ENCODE peak calls at places on chromosome 14, in five cellular contexts. H is GM12865, B is ovary, X is GM12864, U is AG09319. F is an unnamed sample.

GRCh38 chr14:100065942-100066574 is 836 bp downstream of the EVL start:
- DNase-seq in H (peak), B (no peak), X (peak), U (no peak), F (no peak)

GRCh38 chr14:29310757-29311156 is 544.2 kb downstream of the FOXG1 start:
- DNase-seq in H (no peak), B (no peak), X (no peak), U (no peak), F (no peak)

GRCh38 chr14:34322940-34323418 is 139.1 kb downstream of the SPTSSA start:
- DNase-seq in H (peak), B (no peak), X (peak), U (peak), F (peak)

GRCh38 chr14:68210729-68211299 is 391.2 kb downstream of the RAD51B start:
- DNase-seq in H (peak), B (no peak), X (peak), U (peak), F (no peak)

GRCh38 chr14:24436355-24437019 is 6.1 kb downstream of the SDR39U1 start:
- DNase-seq in H (peak), B (peak), X (peak), U (no peak), F (no peak)

GRCh38 chr14:92780444-92780843 is 13.7 kb upstream of the GOLGA5 start:
- DNase-seq in H (no peak), B (no peak), X (no peak), U (peak), F (no peak)

GRCh38 chr14:24903337-24903736 is 146.6 kb downstream of the STXBP6 start:
- DNase-seq in H (no peak), B (no peak), X (no peak), U (no peak), F (no peak)

GRCh38 chr14:33040548-33041140 is 102.0 kb downstream of the NPAS3 start:
- DNase-seq in H (peak), B (no peak), X (peak), U (no peak), F (no peak)

GRCh38 chr14:104145826-104146642 is 7.6 kb downstream of the KIF26A start:
- DNase-seq in H (no peak), B (no peak), X (no peak), U (no peak), F (no peak)

GRCh38 chr14:30585204-30585603 is 26.2 kb downstream of the G2E3 start:
- DNase-seq in H (no peak), B (no peak), X (no peak), U (no peak), F (no peak)

GRCh38 chr14:100362311-100362927 is 39.3 kb downstream of the SLC25A47 start:
- DNase-seq in H (no peak), B (no peak), X (no peak), U (no peak), F (no peak)

GRCh38 chr14:77133718-77134338 is 7.8 kb downstream of the ZDHHC22 start:
- DNase-seq in H (peak), B (peak), X (no peak), U (no peak), F (peak)

GRCh38 chr14:76236172-76237130 is 84.7 kb downstream of the GPATCH2L start:
- DNase-seq in H (peak), B (no peak), X (peak), U (no peak), F (no peak)

GRCh38 chr14:60232185-60232584 is 16.8 kb upstream of the PPM1A start:
- DNase-seq in H (no peak), B (no peak), X (no peak), U (no peak), F (no peak)

GRCh38 chr14:68653754-68654153 is 139.1 kb downstream of the ZFP36L1 start:
- DNase-seq in H (no peak), B (peak), X (no peak), U (no peak), F (peak)

GRCh38 chr14:24881496-24881895 is 168.5 kb downstream of the STXBP6 start:
- DNase-seq in H (no peak), B (no peak), X (no peak), U (no peak), F (no peak)

GRCh38 chr14:71472281-71472960 is 459.8 kb upstream of the RGS6 start:
- DNase-seq in H (peak), B (no peak), X (no peak), U (peak), F (no peak)

GRCh38 chr14:34355584-34356266 is 106.3 kb downstream of the SPTSSA start:
- DNase-seq in H (no peak), B (no peak), X (no peak), U (peak), F (no peak)

GRCh38 chr14:70907996-70908917 is 998 bp downstream of the PCNX1 start:
- DNase-seq in H (peak), B (peak), X (no peak), U (no peak), F (peak)

GRCh38 chr14:104223810-104224515 is 85.6 kb downstream of the KIF26A start:
- DNase-seq in H (no peak), B (no peak), X (no peak), U (no peak), F (no peak)

GRCh38 chr14:23399591-23399990 is 8.5 kb downstream of the MYH6 start:
- DNase-seq in H (no peak), B (no peak), X (no peak), U (no peak), F (no peak)

GRCh38 chr14:54562334-54562733 is 4.6 kb upstream of the SAMD4A start:
- DNase-seq in H (no peak), B (no peak), X (no peak), U (no peak), F (no peak)

GRCh38 chr14:104510794-104511611 is 68.6 kb upstream of the C14orf180 start:
- DNase-seq in H (no peak), B (no peak), X (no peak), U (no peak), F (no peak)

GRCh38 chr14:28780843-28781503 is 14.4 kb downstream of the FOXG1 start:
- DNase-seq in H (no peak), B (no peak), X (no peak), U (no peak), F (no peak)

GRCh38 chr14:104753528-104754212 is 723 bp downstream of the SIVA1 start:
- DNase-seq in H (peak), B (no peak), X (no peak), U (no peak), F (peak)

GRCh38 chr14:102930753-102931579 is 8.5 kb downstream of the AMN start:
- DNase-seq in H (no peak), B (no peak), X (no peak), U (no peak), F (no peak)

GRCh38 chr14:48035836-48036235 is 360.4 kb upstream of the MDGA2 start:
- DNase-seq in H (no peak), B (no peak), X (no peak), U (no peak), F (no peak)

GRCh38 chr14:102189858-102190257 is 50.2 kb downstream of the WDR20 start:
- DNase-seq in H (no peak), B (no peak), X (no peak), U (no peak), F (no peak)

GRCh38 chr14:89652352-89652751 is 235.3 kb upstream of the FOXN3 start:
- DNase-seq in H (no peak), B (no peak), X (no peak), U (no peak), F (no peak)

GRCh38 chr14:26966942-26967341 is 369.1 kb upstream of the NOVA1 start:
- DNase-seq in H (no peak), B (no peak), X (no peak), U (no peak), F (no peak)

GRCh38 chr14:100410056-100410565 is 87.0 kb downstream of the SLC25A47 start:
- DNase-seq in H (no peak), B (no peak), X (no peak), U (no peak), F (no peak)

GRCh38 chr14:85564841-85565527 is 35.0 kb downstream of the FLRT2 start:
- DNase-seq in H (no peak), B (no peak), X (no peak), U (no peak), F (no peak)

GRCh38 chr14:23801766-23802165 is 151.8 kb upstream of the DHRS4 start:
- DNase-seq in H (no peak), B (no peak), X (no peak), U (no peak), F (no peak)

GRCh38 chr14:85218982-85219381 is 311.0 kb upstream of the FLRT2 start:
- DNase-seq in H (no peak), B (no peak), X (no peak), U (no peak), F (no peak)

GRCh38 chr14:101780887-101781239 is 19.4 kb downstream of the PPP2R5C start:
- DNase-seq in H (no peak), B (no peak), X (no peak), U (no peak), F (no peak)

GRCh38 chr14:32366995-32367394 is 37.9 kb downstream of the AKAP6 start:
- DNase-seq in H (no peak), B (no peak), X (no peak), U (no peak), F (no peak)

GRCh38 chr14:61101803-61102548 is 120.9 kb downstream of the SLC38A6 start:
- DNase-seq in H (peak), B (no peak), X (no peak), U (no peak), F (no peak)

GRCh38 chr14:72590577-72590976 is 303.3 kb downstream of the DPF3 start:
- DNase-seq in H (peak), B (no peak), X (no peak), U (no peak), F (no peak)

GRCh38 chr14:60956632-60957031 is 24.2 kb downstream of the TRMT5 start:
- DNase-seq in H (no peak), B (no peak), X (no peak), U (no peak), F (no peak)

GRCh38 chr14:75566321-75566720 is 12.1 kb upstream of the FLVCR2 start:
- DNase-seq in H (peak), B (no peak), X (no peak), U (no peak), F (no peak)

GRCh38 chr14:87013583-87013982 is 979.4 kb downstream of the GALC start:
- DNase-seq in H (no peak), B (no peak), X (no peak), U (no peak), F (no peak)

GRCh38 chr14:87018294-87018693 is 974.7 kb downstream of the GALC start:
- DNase-seq in H (no peak), B (no peak), X (no peak), U (no peak), F (no peak)

GRCh38 chr14:87017335-87017734 is 975.6 kb downstream of the GALC start:
- DNase-seq in H (no peak), B (no peak), X (no peak), U (no peak), F (no peak)

DNA sequence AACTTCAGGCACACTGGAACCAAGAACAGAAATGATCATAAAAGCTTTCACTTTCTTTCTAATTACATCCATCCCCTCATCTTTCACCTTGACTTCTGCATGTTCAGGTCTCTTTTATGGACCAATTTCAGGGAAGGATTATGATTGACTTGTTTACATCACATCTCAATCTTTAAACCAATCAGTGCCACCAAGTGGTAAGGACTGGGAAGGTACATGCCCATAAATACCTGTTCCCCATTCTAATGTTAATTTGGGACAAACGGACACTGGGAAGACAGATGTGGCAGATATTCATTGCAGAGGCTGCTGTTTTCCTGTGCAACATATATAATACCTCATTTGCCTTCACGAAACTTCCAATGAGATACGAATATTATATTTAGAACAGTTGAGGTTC is 978.1 kb downstream of the GALC start:
- DNase-seq in H (no peak), B (no peak), X (no peak), U (no peak), F (no peak)
- TF ChIP-seq CTCF in H (no peak), B (no peak), X (no peak), U (no peak), F (no peak)

DNA sequence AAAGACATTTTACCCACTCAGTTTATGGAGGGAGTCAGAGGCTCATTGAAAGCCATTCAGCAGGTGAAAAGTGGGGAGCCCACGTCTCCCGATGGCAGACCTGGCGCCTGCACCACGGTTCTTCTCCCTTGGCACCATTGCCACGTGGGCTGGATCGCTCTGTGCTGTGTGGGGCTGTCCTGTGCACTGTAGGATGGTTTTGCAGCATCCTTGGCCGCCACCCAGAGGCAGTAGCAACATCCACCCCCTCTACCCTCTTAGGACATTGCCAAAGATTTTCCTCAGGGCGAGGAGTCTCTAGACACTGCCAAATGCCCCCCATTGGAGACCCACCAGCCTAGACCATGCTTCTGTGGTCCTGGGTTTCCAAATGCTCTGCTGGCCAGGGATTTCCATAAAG is 60.2 kb downstream of the SYNE3 start:
- DNase-seq in H (no peak), B (no peak), X (no peak), U (no peak), F (no peak)
- TF ChIP-seq CTCF in H (no peak), B (no peak), X (no peak), U (no peak), F (no peak)

DNA sequence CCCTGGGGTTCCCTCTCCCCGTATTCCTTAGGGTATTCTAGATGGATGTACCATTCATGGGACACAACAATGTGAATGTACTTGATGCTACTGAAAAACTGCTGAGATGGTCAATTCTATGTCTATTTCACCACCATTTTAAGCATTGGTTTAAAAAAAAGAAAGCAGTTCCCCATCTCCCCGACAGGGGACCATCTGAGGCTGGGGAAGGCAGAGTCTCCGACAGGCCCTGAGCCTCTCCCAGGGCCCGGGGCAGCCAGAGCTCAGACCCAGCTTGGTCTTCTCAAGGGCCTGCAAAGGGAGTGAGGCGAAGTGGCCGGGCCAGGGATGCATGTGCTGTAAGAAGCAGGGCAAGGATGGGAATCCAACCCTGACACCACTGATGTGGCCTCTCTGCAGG is 234.2 kb downstream of the BCL11B start:
- DNase-seq in H (no peak), B (no peak), X (no peak), U (no peak), F (no peak)
- TF ChIP-seq CTCF in H (no peak), B (no peak), X (no peak), U (no peak), F (no peak)

GRCh38 chr14:65832431-65833253 is 420.1 kb downstream of the FUT8 start:
- DNase-seq in H (no peak), B (no peak), X (no peak), U (no peak), F (no peak)
- TF ChIP-seq CTCF in H (no peak), B (no peak), X (peak), U (peak), F (no peak)

GRCh38 chr14:50667491-50668007 is 557 bp downstream of the SAV1 start:
- DNase-seq in H (peak), B (no peak), X (no peak), U (no peak), F (no peak)

GRCh38 chr14:50668852-50669194 is 717 bp upstream of the SAV1 start:
- DNase-seq in H (no peak), B (no peak), X (no peak), U (no peak), F (no peak)

GRCh38 chr14:50669441-50669986 is 1.4 kb upstream of the SAV1 start:
- DNase-seq in H (no peak), B (no peak), X (no peak), U (no peak), F (no peak)

GRCh38 chr14:50666772-50667490 is 1.2 kb downstream of the SAV1 start:
- DNase-seq in H (peak), B (peak), X (no peak), U (peak), F (peak)

DNA sequence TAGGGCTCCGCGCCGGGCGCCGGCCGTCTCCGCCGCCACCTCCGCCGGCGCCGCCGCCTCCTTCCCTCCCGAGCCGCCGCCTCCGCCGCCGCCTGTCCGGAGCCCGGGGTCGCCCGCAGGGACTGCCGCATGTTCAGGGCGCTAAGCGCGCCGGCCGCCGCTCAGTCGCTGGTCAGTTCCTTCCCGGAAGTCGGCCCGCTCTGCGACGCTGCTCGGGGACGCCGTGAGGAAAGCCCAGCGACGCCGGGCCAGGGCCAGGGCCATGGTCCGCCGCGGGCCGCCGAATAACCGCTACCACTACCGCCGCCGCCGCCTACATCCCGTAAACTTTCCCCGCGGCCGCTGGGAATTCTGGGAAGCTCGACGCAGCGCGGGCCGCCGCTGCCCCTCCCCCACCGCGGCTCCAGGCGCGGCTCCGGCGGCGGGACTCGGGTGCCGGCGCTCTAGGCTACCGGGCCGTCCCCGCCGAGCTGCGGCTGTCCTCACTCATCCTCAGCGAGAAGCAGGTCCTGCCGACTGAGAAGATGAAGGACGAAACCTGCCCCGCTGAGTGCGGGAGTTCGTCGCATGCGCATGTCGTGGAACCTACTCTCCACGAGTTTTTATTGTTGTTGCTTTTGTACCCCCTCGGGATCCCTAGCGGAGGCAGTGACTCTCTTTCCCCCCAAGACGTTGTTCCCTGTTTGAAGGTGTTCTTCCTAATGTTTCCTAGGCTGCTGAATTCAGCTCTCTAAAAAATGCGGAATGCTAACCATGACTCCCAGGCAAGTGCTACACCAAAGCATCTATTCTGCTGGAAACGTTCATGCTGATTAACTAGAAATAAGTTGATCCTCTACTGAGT is at the start of gene SAV1:
- DNase-seq in H (peak), B (peak), X (no peak), U (peak), F (peak)
- TF ChIP-seq CTCF in H (no peak), B (no peak), X (no peak), U (no peak), F (no peak)

GRCh38 chr14:49173765-49174373 is 412.3 kb downstream of the RPS29 start:
- DNase-seq in H (peak), B (no peak), X (peak), U (peak), F (no peak)
- TF ChIP-seq CTCF in H (peak), B (no peak), X (peak), U (peak), F (peak)

GRCh38 chr14:51979399-51979709 is 10.0 kb upstream of the RTRAF start:
- DNase-seq in H (no peak), B (no peak), X (no peak), U (no peak), F (no peak)
- TF ChIP-seq CTCF in H (no peak), B (no peak), X (no peak), U (no peak), F (no peak)